ENCODE peak calls at places on chromosomes 4 and X, in five cellular contexts. U is HepG2, M is HEK293T, N is H1, O is GM12878. F is an unnamed sample.

GRCh38 chr4:110654254-110654635 is 31.4 kb upstream of the PITX2 start:
- DNase-seq in U (no peak), M (no peak), N (no peak), O (no peak), F (no peak)

GRCh38 chr4:141046255-141046654 is 87.0 kb downstream of the RNF150 start:
- DNase-seq in O (no peak), N (no peak), U (peak; percentile 10), M (no peak), F (no peak)

GRCh38 chr4:21605006-21605405 is 343.6 kb downstream of the KCNIP4 start:
- DNase-seq in O (no peak), U (no peak), M (no peak), N (no peak), F (no peak)

GRCh38 chr4:154582723-154583122 is 7.8 kb downstream of the FGA start:
- DNase-seq in N (no peak), M (no peak), U (no peak), O (no peak), F (no peak)

GRCh38 chr4:139907001-139907809 is 241.6 kb downstream of the MGST2 start:
- DNase-seq in N (no peak), U (no peak), O (peak; percentile 11), M (no peak), F (no peak)

GRCh38 chr4:26912810-26913209 is 52.2 kb downstream of the STIM2 start:
- DNase-seq in O (no peak), N (no peak), M (no peak), U (no peak), F (no peak)

GRCh38 chr4:176393306-176394013 is 73.7 kb downstream of the SPCS3 start:
- DNase-seq in O (no peak), N (no peak), M (peak; percentile 26), U (no peak), F (no peak)

GRCh38 chrX:10039821-10040793 is 72.9 kb downstream of the CLDN34 start:
- DNase-seq in U (peak; percentile 41), N (no peak), O (no peak), M (no peak), F (no peak)

GRCh38 chr4:23857353-23857752 is 32.5 kb downstream of the PPARGC1A start:
- DNase-seq in M (no peak), U (peak; percentile 49), O (no peak), N (no peak), F (no peak)

GRCh38 chr4:125433453-125433852 is 118.7 kb downstream of the FAT4 start:
- DNase-seq in U (no peak), M (no peak), O (no peak), N (no peak), F (no peak)

GRCh38 chr4:146283758-146284651 is 69.7 kb downstream of the REELD1 start:
- DNase-seq in U (no peak), O (no peak), M (no peak), N (no peak), F (no peak)

GRCh38 chr4:52377563-52377962 is 281.5 kb downstream of the USP46 start:
- DNase-seq in M (no peak), N (no peak), O (no peak), U (no peak), F (no peak)

GRCh38 chrX:130631011-130631410 is 229.2 kb downstream of the RBMX2 start:
- DNase-seq in O (no peak), U (no peak), M (no peak), N (no peak), F (no peak)

GRCh38 chrX:47817421-47817820 is 19.3 kb upstream of the ZNF81 start:
- DNase-seq in N (no peak), U (no peak), M (no peak), O (no peak), F (no peak)

GRCh38 chr4:629916-630641 is 4.7 kb downstream of the PDE6B start:
- DNase-seq in U (no peak), M (no peak), N (no peak), O (no peak), F (no peak)

GRCh38 chr4:17811078-17811603 is 362 bp downstream of the NCAPG start:
- DNase-seq in U (no peak), O (no peak), N (peak; percentile 48), M (no peak), F (no peak)

GRCh38 chr4:21641696-21642095 is 306.9 kb downstream of the KCNIP4 start:
- DNase-seq in N (no peak), U (no peak), O (no peak), M (no peak), F (no peak)

GRCh38 chrX:154013614-154014360 is 5.9 kb downstream of the IRAK1 start:
- DNase-seq in N (peak; percentile 72), O (no peak), M (peak; percentile 78), U (no peak), F (no peak)

GRCh38 chr4:73855406-73855805 is 2.3 kb downstream of the PF4V1 start:
- DNase-seq in U (no peak), N (no peak), O (no peak), M (no peak), F (no peak)

GRCh38 chr4:74661427-74662171 is 132.7 kb downstream of the BTC start:
- DNase-seq in M (no peak), O (no peak), N (no peak), U (peak; percentile 77), F (no peak)

GRCh38 chrX:47467106-47467505 is 15.9 kb downstream of the ZNF41 start:
- DNase-seq in M (no peak), O (no peak), U (no peak), N (no peak), F (no peak)

GRCh38 chrX:38327007-38327774 is at the start of gene RPGR:
- DNase-seq in N (peak; percentile 90), O (peak; percentile 60), M (peak; percentile 89), U (peak; percentile 83), F (peak; percentile 84)

GRCh38 chr4:153634737-153635353 is 49.2 kb upstream of the TLR2 start:
- DNase-seq in N (no peak), U (peak; percentile 9), M (peak; percentile 40), O (no peak), F (no peak)

GRCh38 chr4:21858971-21859370 is 89.6 kb downstream of the KCNIP4 start:
- DNase-seq in N (no peak), M (no peak), U (no peak), O (no peak), F (no peak)

GRCh38 chr4:135418353-135418752 is 1216.8 kb upstream of the PABPC4L start:
- DNase-seq in M (peak; percentile 25), O (no peak), N (no peak), U (peak; percentile 3), F (peak; percentile 8)

GRCh38 chrX:1163231-1163630 is 49.2 kb downstream of the CRLF2 start:
- DNase-seq in O (no peak), N (peak; percentile 38), U (no peak), M (no peak), F (no peak)

GRCh38 chrX:1167466-1167865 is 45.0 kb downstream of the CRLF2 start:
- DNase-seq in U (no peak), O (no peak), M (no peak), N (peak; percentile 29), F (no peak)

GRCh38 chrX:1162119-1162916 is 50.1 kb downstream of the CRLF2 start:
- DNase-seq in N (peak; percentile 37), M (no peak), U (no peak), O (no peak), F (no peak)

GRCh38 chrX:1165535-1166196 is 46.8 kb downstream of the CRLF2 start:
- DNase-seq in O (no peak), M (no peak), N (peak; percentile 47), U (no peak), F (no peak)

GRCh38 chrX:1164322-1165288 is 47.8 kb downstream of the CRLF2 start:
- DNase-seq in U (no peak), M (no peak), N (peak; percentile 51), O (no peak), F (no peak)
- TF ChIP-seq SUZ12 in U (no peak), M (no peak), N (no peak), O (no peak), F (no peak)

GRCh38 chr4:181204109-181204508 is 1039.1 kb upstream of the TENM3 start:
- DNase-seq in U (no peak), N (no peak), O (no peak), M (no peak), F (no peak)
- TF ChIP-seq SUZ12 in U (no peak), N (no peak), O (no peak), M (no peak), F (no peak)

DNA sequence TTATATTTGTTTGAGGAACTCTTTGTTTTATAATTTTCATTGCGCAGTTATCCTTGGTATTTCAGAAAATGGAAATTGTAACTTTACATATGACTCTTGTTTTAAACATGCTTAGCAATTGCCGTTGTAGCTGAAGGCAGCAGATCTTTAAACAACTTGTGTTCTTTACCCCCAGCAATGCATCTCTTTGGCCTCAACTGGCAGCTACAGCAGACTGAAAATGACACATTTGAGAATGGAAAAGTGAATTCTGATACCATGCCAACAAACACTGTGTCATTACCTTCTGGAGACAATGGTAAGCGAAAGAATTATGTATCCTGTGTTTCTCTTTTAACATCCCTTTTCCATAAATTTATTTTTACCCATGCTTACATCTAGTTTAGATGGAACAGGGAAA is 263.6 kb downstream of the DCTD start:
- DNase-seq in U (no peak), N (no peak), O (no peak), M (no peak), F (no peak)
- TF ChIP-seq SUZ12 in U (no peak), N (no peak), O (no peak), M (no peak), F (no peak)

DNA sequence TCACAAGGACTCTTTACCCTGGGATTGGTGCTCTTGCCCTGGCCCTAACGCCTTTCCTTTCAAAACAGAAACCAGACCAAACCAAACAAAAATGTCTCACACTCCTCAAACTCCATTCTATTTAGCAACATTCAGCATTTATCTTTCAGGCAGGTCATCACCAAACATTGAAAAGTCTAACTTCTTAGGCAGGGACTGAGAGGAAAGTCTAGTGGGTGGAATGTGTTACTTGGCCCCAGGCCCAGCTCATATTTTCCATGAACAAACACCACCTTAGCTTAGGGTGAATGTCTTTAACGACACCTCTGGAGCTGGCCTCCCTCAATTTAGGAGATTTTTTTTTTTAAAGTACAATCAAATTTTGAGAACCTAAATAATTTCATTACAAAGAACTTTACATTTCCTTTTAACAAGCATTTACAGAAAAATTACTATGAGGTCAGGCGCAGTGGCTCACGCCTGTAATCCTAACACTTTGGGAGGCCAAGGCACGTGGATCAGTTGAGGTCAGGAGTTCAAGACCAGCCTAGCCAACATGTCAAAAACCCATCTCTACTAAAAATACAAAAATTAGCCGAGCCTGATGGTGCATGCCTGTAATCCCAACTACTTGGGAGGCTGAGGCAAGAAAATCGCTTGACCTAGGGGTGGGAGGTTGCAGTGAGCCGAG is 10.2 kb upstream of the N4BP2 start:
- DNase-seq in M (peak; percentile 7), U (peak; percentile 93), O (no peak), N (no peak), F (no peak)
- TF ChIP-seq SUZ12 in M (no peak), U (no peak), O (no peak), N (no peak), F (no peak)

GRCh38 chr4:142452132-142452855 is 393.8 kb downstream of the INPP4B start:
- DNase-seq in U (no peak), O (no peak), M (no peak), N (no peak), F (no peak)
- TF ChIP-seq SUZ12 in U (no peak), O (no peak), M (no peak), N (no peak), F (no peak)

GRCh38 chr4:102007959-102008425 is 217.5 kb downstream of the BANK1 start:
- DNase-seq in U (no peak), N (no peak), M (no peak), O (no peak), F (no peak)

GRCh38 chr4:102008711-102009110 is 218.2 kb downstream of the BANK1 start:
- DNase-seq in M (no peak), N (no peak), O (no peak), U (no peak), F (no peak)
- TF ChIP-seq SUZ12 in M (no peak), N (no peak), O (no peak), U (no peak), F (no peak)

F was measured in NT2/D1.